ENCODE peak calls at places on chromosome 6, in six cellular contexts. F is mesothelial cell of epicardium, I is SHP77, Z is GF-D8, H is ELR, N is psoas muscle. A is an unnamed sample.

GRCh38 chr6:159830481-159831372 is 30.7 kb downstream of the PNLDC1 start:
- DNase-seq in I (no peak), N (no peak), F (no peak), H (no peak), Z (no peak), A (no peak)

GRCh38 chr6:161922631-161923119 is 648.8 kb upstream of the AGPAT4 start:
- DNase-seq in Z (no peak), N (peak; percentile 62), I (peak; percentile 88), F (no peak), H (peak; percentile 65), A (peak; percentile 70)

GRCh38 chr6:39819676-39820075 is 27.5 kb downstream of the DAAM2 start:
- DNase-seq in H (no peak), N (no peak), I (no peak), Z (no peak), F (no peak), A (no peak)

GRCh38 chr6:17656092-17656491 is 50.6 kb downstream of the NUP153 start:
- DNase-seq in N (no peak), H (peak; percentile 43), F (no peak), I (peak; percentile 2), Z (no peak), A (no peak)

GRCh38 chr6:99801805-99802204 is 192.2 kb downstream of the MCHR2 start:
- DNase-seq in N (no peak), H (no peak), Z (no peak), I (no peak), F (no peak), A (no peak)

GRCh38 chr6:126015869-126016268 is 29.5 kb downstream of the TRMT11 start:
- DNase-seq in H (peak; percentile 20), Z (no peak), N (no peak), F (no peak), I (no peak), A (no peak)

GRCh38 chr6:36098920-36099647 is 31.2 kb upstream of the MAPK13 start:
- DNase-seq in N (no peak), H (no peak), I (no peak), F (no peak), Z (peak; percentile 43), A (no peak)

GRCh38 chr6:168355716-168356522 is 36.3 kb upstream of the DACT2 start:
- DNase-seq in N (peak; percentile 68), F (peak; percentile 51), Z (no peak), I (peak; percentile 22), H (no peak), A (peak; percentile 80)

GRCh38 chr6:109772961-109773431 is 81.9 kb downstream of the FIG4 start:
- DNase-seq in F (no peak), H (peak; percentile 48), Z (no peak), N (no peak), I (peak; percentile 61), A (peak; percentile 80)

GRCh38 chr6:107811591-107812218 is 12.4 kb downstream of the SCML4 start:
- DNase-seq in I (no peak), Z (no peak), F (no peak), N (no peak), H (peak; percentile 33), A (no peak)

GRCh38 chr6:4931530-4932505 is 72.0 kb downstream of the RPP40 start:
- DNase-seq in F (no peak), N (no peak), H (peak; percentile 21), Z (no peak), I (no peak), A (no peak)

GRCh38 chr6:113642714-113643442 is 214.3 kb upstream of the MARCKS start:
- DNase-seq in N (no peak), Z (no peak), F (peak; percentile 25), H (peak; percentile 25), I (peak; percentile 63), A (peak; percentile 66)

GRCh38 chr6:122408240-122408639 is 8.8 kb downstream of the HSF2 start:
- DNase-seq in N (no peak), F (no peak), I (no peak), Z (no peak), H (no peak), A (no peak)

GRCh38 chr6:69138173-69138572 is 503.1 kb downstream of the ADGRB3 start:
- DNase-seq in N (no peak), H (peak; percentile 4), F (no peak), Z (no peak), I (no peak), A (no peak)